ENCODE peak calls at places on chromosomes 2 and 18, in five cellular contexts. One of them, this sample, is unnamed.

GRCh38 chr18:74083071-74083954 is 64.3 kb downstream of the FBXO15 start:
- DNase-seq in WTC11: no peak
- DNase-seq in A549: no peak
- DNase-seq in hepatocyte: no peak
- DNase-seq in MCF 10A: no peak
- DNase-seq in this sample: no peak

GRCh38 chr2:39059366-39059952 is 61.4 kb downstream of the SOS1 start:
- DNase-seq in WTC11: no peak
- DNase-seq in A549: peak; percentile 59
- DNase-seq in hepatocyte: peak; percentile 66
- DNase-seq in MCF 10A: peak; percentile 48
- DNase-seq in this sample: peak; percentile 54

GRCh38 chr2:45265336-45265735 is 256.1 kb upstream of the SIX2 start:
- DNase-seq in WTC11: no peak
- DNase-seq in A549: no peak
- DNase-seq in hepatocyte: no peak
- DNase-seq in MCF 10A: no peak
- DNase-seq in this sample: no peak

GRCh38 chr18:48819781-48820482 is 130.8 kb downstream of the SMAD7 start:
- DNase-seq in WTC11: peak; percentile 3
- DNase-seq in A549: no peak
- DNase-seq in hepatocyte: no peak
- DNase-seq in MCF 10A: no peak
- DNase-seq in this sample: no peak

GRCh38 chr2:30673127-30673526 is 134.1 kb downstream of the CAPN13 start:
- DNase-seq in WTC11: no peak
- DNase-seq in A549: no peak
- DNase-seq in hepatocyte: no peak
- DNase-seq in MCF 10A: no peak
- DNase-seq in this sample: no peak

GRCh38 chr2:239275871-239276812 is 124.7 kb downstream of the HDAC4 start:
- DNase-seq in WTC11: no peak
- DNase-seq in A549: peak; percentile 61
- DNase-seq in hepatocyte: no peak
- DNase-seq in MCF 10A: peak; percentile 93
- DNase-seq in this sample: peak; percentile 12

GRCh38 chr18:59560556-59560955 is 136.7 kb downstream of the CCBE1 start:
- DNase-seq in WTC11: no peak
- DNase-seq in A549: no peak
- DNase-seq in hepatocyte: no peak
- DNase-seq in MCF 10A: no peak
- DNase-seq in this sample: no peak

GRCh38 chr2:98709530-98709929 is 21.4 kb downstream of the MGAT4A start:
- DNase-seq in WTC11: no peak
- DNase-seq in A549: no peak
- DNase-seq in hepatocyte: no peak
- DNase-seq in MCF 10A: peak; percentile 8
- DNase-seq in this sample: peak; percentile 27

GRCh38 chr2:168738057-168738456 is 64.4 kb upstream of the NOSTRIN start:
- DNase-seq in WTC11: no peak
- DNase-seq in A549: no peak
- DNase-seq in hepatocyte: no peak
- DNase-seq in MCF 10A: peak; percentile 33
- DNase-seq in this sample: peak; percentile 74

GRCh38 chr2:168948621-168949212 is 47.6 kb downstream of the G6PC2 start:
- DNase-seq in WTC11: no peak
- DNase-seq in A549: peak; percentile 32
- DNase-seq in hepatocyte: peak; percentile 8
- DNase-seq in MCF 10A: peak; percentile 41
- DNase-seq in this sample: no peak

GRCh38 chr2:70461414-70461813 is 92.2 kb downstream of the TGFA start:
- DNase-seq in WTC11: no peak
- DNase-seq in A549: no peak
- DNase-seq in hepatocyte: no peak
- DNase-seq in MCF 10A: no peak
- DNase-seq in this sample: no peak

GRCh38 chr2:8587920-8588830 is 93.7 kb upstream of the ID2 start:
- DNase-seq in WTC11: no peak
- DNase-seq in A549: no peak
- DNase-seq in hepatocyte: no peak
- DNase-seq in MCF 10A: no peak
- DNase-seq in this sample: no peak

GRCh38 chr2:184906709-184907108 is 308.4 kb downstream of the ZNF804A start:
- DNase-seq in WTC11: no peak
- DNase-seq in A549: no peak
- DNase-seq in hepatocyte: no peak
- DNase-seq in MCF 10A: no peak
- DNase-seq in this sample: no peak

GRCh38 chr2:72892506-72893173 is 5.4 kb downstream of the SPR start:
- DNase-seq in WTC11: peak; percentile 77
- DNase-seq in A549: peak; percentile 85
- DNase-seq in hepatocyte: peak; percentile 84
- DNase-seq in MCF 10A: peak; percentile 71
- DNase-seq in this sample: peak; percentile 77

GRCh38 chr2:223979730-223980396 is 22.6 kb downstream of the MRPL44 start:
- DNase-seq in WTC11: no peak
- DNase-seq in A549: no peak
- DNase-seq in hepatocyte: no peak
- DNase-seq in MCF 10A: no peak
- DNase-seq in this sample: no peak

GRCh38 chr18:39872566-39872965 is 2082.5 kb upstream of the PIK3C3 start:
- DNase-seq in WTC11: no peak
- DNase-seq in A549: no peak
- DNase-seq in hepatocyte: no peak
- DNase-seq in MCF 10A: no peak
- DNase-seq in this sample: no peak

GRCh38 chr18:54737986-54738385 is 90.3 kb upstream of the RAB27B start:
- DNase-seq in WTC11: no peak
- DNase-seq in A549: peak; percentile 58
- DNase-seq in hepatocyte: no peak
- DNase-seq in MCF 10A: peak; percentile 76
- DNase-seq in this sample: no peak

This sample was measured in dermis microvascular lymphatic vessel endothelial cell.